ENCODE peak calls at places on chromosomes 11 and 22, in eight cellular contexts. L is endothelial cell of umbilical vein; E is OCI-LY7; B is gastrocnemius medialis; A is fibroblast of lung; T is naive thymus-derived CD4-positive, alpha-beta T cell; R is lung; J is heart right ventricle. N is an unnamed sample. For H3K4me1, the result is how much of the 10 kb centered on the place peaks cover.

GRCh38 chr11:68976095-68976494 is 4.7 kb downstream of the MRGPRD start:
- DNase-seq in R (no peak), B (no peak), L (no peak), T (no peak), A (no peak), E (no peak), J (no peak), N (no peak)

GRCh38 chr11:13963949-13964770 is 1.6 kb downstream of the SPON1 start:
- DNase-seq in T (peak), B (no peak), J (peak), E (no peak), L (no peak), R (peak), A (no peak), N (peak)

GRCh38 chr22:19289475-19290161 is 1.9 kb downstream of the CLTCL1 start:
- DNase-seq in A (peak), J (no peak), T (no peak), R (no peak), B (no peak), E (no peak), L (no peak), N (no peak)

GRCh38 chr11:72586591-72587090 is 87.6 kb downstream of the PDE2A start:
- DNase-seq in L (no peak), J (no peak), E (no peak), A (no peak), R (no peak), B (no peak), T (no peak), N (no peak)

GRCh38 chr11:92008249-92008648 is 216.4 kb upstream of the FAT3 start:
- DNase-seq in L (no peak), A (no peak), B (no peak), E (no peak), J (no peak), T (no peak), R (no peak), N (no peak)

GRCh38 chr11:44775366-44776356 is 48.9 kb downstream of the TSPAN18 start:
- DNase-seq in L (peak), J (peak), B (peak), E (peak), A (peak), T (peak), R (peak), N (peak)

GRCh38 chr11:65919151-65920034 is at the start of gene DRAP1:
- DNase-seq in J (peak), T (peak), A (peak), B (peak), L (peak), R (peak), E (peak), N (peak)

GRCh38 chr11:2589538-2589934 is 110.3 kb downstream of the KCNQ1OT1 start:
- DNase-seq in B (no peak), A (no peak), R (no peak), L (no peak), J (peak), E (no peak), T (no peak), N (no peak)

GRCh38 chr11:123431619-123432018 is 1.6 kb downstream of the GRAMD1B start:
- DNase-seq in L (peak), A (no peak), R (no peak), B (no peak), J (no peak), T (no peak), E (no peak), N (peak)

GRCh38 chr22:40137132-40137531 is 40.6 kb upstream of the TNRC6B start:
- DNase-seq in A (no peak), B (no peak), R (no peak), L (no peak), T (no peak), E (no peak), J (no peak), N (no peak)

GRCh38 chr22:30675436-30675835 is 7.8 kb upstream of the DUSP18 start:
- DNase-seq in L (no peak), E (no peak), J (no peak), B (no peak), R (no peak), T (no peak), A (no peak), N (no peak)

GRCh38 chr22:44445731-44446130 is 52.3 kb downstream of the RTL6 start:
- DNase-seq in R (no peak), B (no peak), T (no peak), E (no peak), J (no peak), A (peak), L (no peak), N (no peak)

GRCh38 chr11:114448749-114449484 is 9.7 kb downstream of the REXO2 start:
- DNase-seq in R (no peak), E (no peak), B (no peak), L (no peak), A (peak), T (no peak), J (no peak), N (peak)

GRCh38 chr11:8290122-8290810 is 26.6 kb upstream of the LMO1 start:
- DNase-seq in T (no peak), L (no peak), R (no peak), A (no peak), B (no peak), E (no peak), J (no peak), N (no peak)

GRCh38 chr11:120182790-120183491 is 27.9 kb upstream of the OAF start:
- DNase-seq in T (no peak), B (no peak), A (no peak), R (peak), J (peak), L (no peak), E (peak), N (peak)

GRCh38 chr11:86888164-86888977 is 66.8 kb downstream of the FZD4 start:
- DNase-seq in L (no peak), E (no peak), J (no peak), R (no peak), A (no peak), T (no peak), B (no peak), N (no peak)

GRCh38 chr11:57649826-57650738 is at the start of gene YPEL4:
- DNase-seq in L (peak), A (peak), R (no peak), J (peak), T (peak), B (no peak), E (peak), N (peak)

GRCh38 chr11:9004310-9004945 is 627 bp upstream of the NRIP3 start:
- DNase-seq in B (no peak), R (no peak), E (no peak), L (no peak), J (peak), T (peak), A (no peak), N (no peak)

GRCh38 chr11:105392546-105392945 is 217.3 kb upstream of the GRIA4 start:
- DNase-seq in L (no peak), A (peak), R (no peak), J (no peak), B (no peak), E (no peak), T (no peak), N (no peak)

GRCh38 chr11:61023086-61024035 is 51.9 kb downstream of the CD6 start:
- DNase-seq in J (no peak), A (no peak), B (no peak), R (no peak), T (peak), L (no peak), E (no peak), N (peak)

GRCh38 chr11:124875401-124875800 is 10.2 kb downstream of the ROBO3 start:
- DNase-seq in E (no peak), T (no peak), A (no peak), R (no peak), B (no peak), L (no peak), J (no peak), N (no peak)

GRCh38 chr22:38353142-38353629 is 36.0 kb upstream of the CSNK1E start:
- DNase-seq in J (peak), T (peak), B (peak), L (peak), E (peak), A (peak), R (peak), N (peak)

GRCh38 chr11:35792846-35793192 is 130.2 kb downstream of the TRIM44 start:
- DNase-seq in E (no peak), B (no peak), J (no peak), L (no peak), R (no peak), T (no peak), A (no peak), N (no peak)

GRCh38 chr22:38080847-38081635 is 2.9 kb downstream of the SLC16A8 start:
- DNase-seq in T (no peak), B (no peak), E (no peak), J (peak), A (peak), R (no peak), L (peak), N (no peak)

GRCh38 chr11:76918941-76919386 is 58.2 kb downstream of the ACER3 start:
- DNase-seq in A (peak), J (no peak), R (no peak), T (peak), L (peak), B (peak), E (peak), N (peak)

GRCh38 chr22:34866081-34866480 is 199.9 kb upstream of the ISX start:
- DNase-seq in B (no peak), J (no peak), L (no peak), R (no peak), A (no peak), E (no peak), T (no peak), N (no peak)

GRCh38 chr11:80155412-80156017 is 714.7 kb upstream of the TENM4 start:
- DNase-seq in B (no peak), A (peak), T (no peak), J (no peak), R (no peak), L (peak), E (peak), N (peak)

GRCh38 chr22:36612458-36612857 is 83.5 kb upstream of the EIF3D start:
- DNase-seq in A (no peak), T (no peak), B (no peak), E (no peak), L (no peak), J (no peak), R (no peak), N (no peak)

GRCh38 chr11:11580831-11581492 is 40.8 kb downstream of the GALNT18 start:
- DNase-seq in A (no peak), B (peak), T (no peak), L (no peak), R (peak), E (no peak), J (no peak), N (no peak)
- H3K4me1 ChIP-seq in A (under half), B (half or more), T (under half), L (under half), R (under half), E (under half), J (half or more), N (under half)

GRCh38 chr11:83809274-83809673 is 523.1 kb upstream of the CCDC90B start:
- DNase-seq in J (no peak), T (no peak), E (no peak), R (no peak), A (no peak), L (no peak), B (no peak), N (no peak)
- H3K27ac ChIP-seq in J (no peak), T (no peak), E (no peak), R (no peak), A (no peak), L (no peak), B (no peak), N (no peak)

GRCh38 chr11:12822623-12823022 is 148.4 kb downstream of the TEAD1 start:
- DNase-seq in B (no peak), R (no peak), T (no peak), A (no peak), L (no peak), E (no peak), J (no peak), N (no peak)

GRCh38 chr11:12827369-12827768 is 153.1 kb downstream of the TEAD1 start:
- DNase-seq in E (no peak), B (no peak), T (no peak), R (no peak), A (no peak), L (no peak), J (no peak), N (no peak)

GRCh38 chr11:12826441-12826840 is 152.2 kb downstream of the TEAD1 start:
- DNase-seq in L (peak), J (no peak), R (no peak), E (no peak), T (no peak), B (no peak), A (no peak), N (no peak)

GRCh38 chr11:12827929-12828812 is 153.9 kb downstream of the TEAD1 start:
- DNase-seq in B (no peak), T (no peak), L (peak), E (peak), A (peak), R (no peak), J (no peak), N (peak)

DNA sequence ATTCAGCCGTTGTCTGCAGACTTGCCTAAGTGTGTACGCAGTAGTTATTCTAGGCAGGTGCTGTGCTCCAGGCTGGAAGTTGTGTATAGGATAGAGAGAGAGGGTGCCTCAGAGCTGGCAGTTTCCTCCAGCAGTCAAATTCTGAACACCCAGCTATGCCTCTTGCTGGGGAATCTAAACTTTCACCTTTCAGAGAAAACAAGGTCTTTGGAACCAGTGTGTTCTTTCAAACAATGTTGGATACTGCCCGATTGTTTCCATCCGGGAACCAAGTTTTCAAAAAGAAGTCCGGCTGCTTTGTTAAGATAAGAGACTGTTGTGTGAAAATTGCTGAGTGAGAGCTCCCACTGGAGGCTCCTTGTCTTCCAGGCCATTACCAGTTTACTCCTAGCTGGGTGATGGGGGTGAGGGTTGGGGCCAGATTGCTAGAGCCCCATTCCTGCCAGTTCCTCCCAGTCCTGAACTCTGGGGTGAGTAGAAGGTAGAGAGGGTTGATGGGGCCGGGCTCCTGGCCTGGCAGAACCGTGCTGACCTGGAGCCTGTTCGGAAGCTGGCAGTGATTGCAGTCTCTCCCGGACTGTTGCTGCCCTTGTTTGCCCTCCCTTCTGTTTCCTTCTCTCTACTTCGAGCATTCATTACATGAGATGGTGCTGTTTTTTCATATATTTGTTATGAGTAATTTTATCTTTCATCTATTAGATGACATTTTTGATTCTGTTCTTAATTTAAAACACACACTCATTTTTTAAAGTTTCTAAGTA is 150.2 kb downstream of the TEAD1 start:
- DNase-seq in T (no peak), A (no peak), J (no peak), R (no peak), L (peak), B (no peak), E (no peak), N (peak)
- H3K4me1 ChIP-seq in T (under half), A (under half), J (half or more), R (under half), L (under half), B (half or more), E (under half), N (under half)

GRCh38 chr11:19239039-19239438 is 1.7 kb downstream of the E2F8 start:
- DNase-seq in L (peak), J (no peak), T (no peak), B (no peak), E (peak), R (no peak), A (no peak), N (no peak)
- H3K27ac ChIP-seq in L (no peak), J (peak), T (no peak), B (peak), E (peak), R (no peak), A (no peak), N (no peak)

DNA sequence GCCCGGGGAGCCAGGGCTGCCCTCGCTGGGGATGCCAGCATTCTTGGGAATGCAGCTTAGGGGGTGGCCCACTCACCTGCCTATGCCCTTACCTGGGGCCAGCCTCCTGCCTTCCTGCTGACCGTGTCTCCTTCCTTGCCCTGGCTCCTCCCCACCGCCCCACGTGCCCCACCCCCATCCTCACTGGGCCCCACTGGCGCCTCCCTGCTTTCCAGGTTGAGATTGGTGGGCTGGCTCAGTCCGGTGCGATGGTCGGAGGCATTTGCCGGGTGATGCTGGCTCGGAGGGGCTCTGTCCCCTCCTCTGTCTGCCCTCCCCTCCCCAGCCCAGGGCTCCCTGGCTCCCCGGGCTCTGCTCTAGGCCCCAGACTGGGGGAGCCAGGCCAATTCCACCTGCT is 34.1 kb upstream of the GRAMD4 start:
- DNase-seq in T (no peak), L (no peak), J (no peak), B (no peak), A (no peak), R (no peak), E (no peak), N (no peak)
- H3K4me1 ChIP-seq in T (under half), L (under half), J (half or more), B (under half), A (under half), R (under half), E (half or more), N (under half)

N was measured in small intestine.